ENCODE peak calls at places on chromosomes 13 and 19, in ten cellular contexts. One of them, this sample, is unnamed.

GRCh38 chr13:114019367-114019766 is 45.5 kb upstream of the C13orf46 start:
- DNase-seq in kidney tubule cell: no peak
- DNase-seq in iris pigment epithelial cell: no peak
- DNase-seq in stimulated activated CD8-positive, alpha-beta memory T cell treated with anti-CD3 and anti-CD28 coated beads, Interleukin-15, amount 100 ng/mL, for 1 hour: peak
- DNase-seq in HuH-7.5: no peak
- DNase-seq in stimulated activated CD4-positive, alpha-beta T cell treated with anti-CD3 and anti-CD28 coated beads, Interleukin-2, amount 100 ng/mL, for 48 hours: peak
- DNase-seq in T-helper 9 cell: peak
- DNase-seq in neural crest cell: no peak
- DNase-seq in brain microvascular endothelial cell: no peak
- DNase-seq in occipital lobe: no peak
- DNase-seq in this sample: no peak

GRCh38 chr13:84609716-84610115 is 727.4 kb upstream of the SLITRK1 start:
- DNase-seq in stimulated activated CD8-positive, alpha-beta memory T cell treated with anti-CD3 and anti-CD28 coated beads, Interleukin-15, amount 100 ng/mL, for 1 hour: no peak
- DNase-seq in T-helper 9 cell: no peak
- DNase-seq in iris pigment epithelial cell: peak
- DNase-seq in stimulated activated CD4-positive, alpha-beta T cell treated with anti-CD3 and anti-CD28 coated beads, Interleukin-2, amount 100 ng/mL, for 48 hours: no peak
- DNase-seq in kidney tubule cell: peak
- DNase-seq in neural crest cell: no peak
- DNase-seq in occipital lobe: no peak
- DNase-seq in brain microvascular endothelial cell: peak
- DNase-seq in HuH-7.5: no peak
- DNase-seq in this sample: peak

GRCh38 chr13:93289842-93290241 is 63.2 kb downstream of the GPC6 start:
- DNase-seq in brain microvascular endothelial cell: no peak
- DNase-seq in stimulated activated CD8-positive, alpha-beta memory T cell treated with anti-CD3 and anti-CD28 coated beads, Interleukin-15, amount 100 ng/mL, for 1 hour: no peak
- DNase-seq in kidney tubule cell: peak
- DNase-seq in occipital lobe: no peak
- DNase-seq in stimulated activated CD4-positive, alpha-beta T cell treated with anti-CD3 and anti-CD28 coated beads, Interleukin-2, amount 100 ng/mL, for 48 hours: no peak
- DNase-seq in iris pigment epithelial cell: no peak
- DNase-seq in T-helper 9 cell: no peak
- DNase-seq in neural crest cell: no peak
- DNase-seq in HuH-7.5: no peak
- DNase-seq in this sample: peak

GRCh38 chr19:7673995-7674667 is 2.8 kb upstream of the MCEMP1 start:
- DNase-seq in kidney tubule cell: peak
- DNase-seq in neural crest cell: peak
- DNase-seq in occipital lobe: peak
- DNase-seq in iris pigment epithelial cell: peak
- DNase-seq in stimulated activated CD8-positive, alpha-beta memory T cell treated with anti-CD3 and anti-CD28 coated beads, Interleukin-15, amount 100 ng/mL, for 1 hour: no peak
- DNase-seq in stimulated activated CD4-positive, alpha-beta T cell treated with anti-CD3 and anti-CD28 coated beads, Interleukin-2, amount 100 ng/mL, for 48 hours: peak
- DNase-seq in T-helper 9 cell: no peak
- DNase-seq in brain microvascular endothelial cell: peak
- DNase-seq in HuH-7.5: peak
- DNase-seq in this sample: peak

GRCh38 chr13:36673838-36674326 is at the start of gene SERTM1:
- DNase-seq in neural crest cell: peak
- DNase-seq in brain microvascular endothelial cell: no peak
- DNase-seq in stimulated activated CD4-positive, alpha-beta T cell treated with anti-CD3 and anti-CD28 coated beads, Interleukin-2, amount 100 ng/mL, for 48 hours: no peak
- DNase-seq in iris pigment epithelial cell: peak
- DNase-seq in stimulated activated CD8-positive, alpha-beta memory T cell treated with anti-CD3 and anti-CD28 coated beads, Interleukin-15, amount 100 ng/mL, for 1 hour: no peak
- DNase-seq in kidney tubule cell: peak
- DNase-seq in occipital lobe: peak
- DNase-seq in T-helper 9 cell: no peak
- DNase-seq in HuH-7.5: no peak
- DNase-seq in this sample: peak

GRCh38 chr13:27641711-27642502 is 20.2 kb downstream of the POLR1D start:
- DNase-seq in T-helper 9 cell: no peak
- DNase-seq in occipital lobe: no peak
- DNase-seq in HuH-7.5: no peak
- DNase-seq in kidney tubule cell: peak
- DNase-seq in stimulated activated CD8-positive, alpha-beta memory T cell treated with anti-CD3 and anti-CD28 coated beads, Interleukin-15, amount 100 ng/mL, for 1 hour: no peak
- DNase-seq in stimulated activated CD4-positive, alpha-beta T cell treated with anti-CD3 and anti-CD28 coated beads, Interleukin-2, amount 100 ng/mL, for 48 hours: no peak
- DNase-seq in iris pigment epithelial cell: no peak
- DNase-seq in neural crest cell: no peak
- DNase-seq in brain microvascular endothelial cell: no peak
- DNase-seq in this sample: no peak

GRCh38 chr13:36965767-36966166 is 33.4 kb downstream of the ALG5 start:
- DNase-seq in stimulated activated CD8-positive, alpha-beta memory T cell treated with anti-CD3 and anti-CD28 coated beads, Interleukin-15, amount 100 ng/mL, for 1 hour: no peak
- DNase-seq in HuH-7.5: no peak
- DNase-seq in neural crest cell: no peak
- DNase-seq in occipital lobe: no peak
- DNase-seq in iris pigment epithelial cell: peak
- DNase-seq in brain microvascular endothelial cell: peak
- DNase-seq in stimulated activated CD4-positive, alpha-beta T cell treated with anti-CD3 and anti-CD28 coated beads, Interleukin-2, amount 100 ng/mL, for 48 hours: no peak
- DNase-seq in T-helper 9 cell: no peak
- DNase-seq in kidney tubule cell: peak
- DNase-seq in this sample: peak

GRCh38 chr13:99434258-99434788 is 66.9 kb upstream of the TM9SF2 start:
- DNase-seq in brain microvascular endothelial cell: no peak
- DNase-seq in HuH-7.5: no peak
- DNase-seq in stimulated activated CD8-positive, alpha-beta memory T cell treated with anti-CD3 and anti-CD28 coated beads, Interleukin-15, amount 100 ng/mL, for 1 hour: peak
- DNase-seq in occipital lobe: no peak
- DNase-seq in kidney tubule cell: no peak
- DNase-seq in iris pigment epithelial cell: no peak
- DNase-seq in T-helper 9 cell: peak
- DNase-seq in stimulated activated CD4-positive, alpha-beta T cell treated with anti-CD3 and anti-CD28 coated beads, Interleukin-2, amount 100 ng/mL, for 48 hours: peak
- DNase-seq in neural crest cell: no peak
- DNase-seq in this sample: no peak

GRCh38 chr19:43804443-43804842 is 2.2 kb upstream of the LYPD5 start:
- DNase-seq in kidney tubule cell: no peak
- DNase-seq in brain microvascular endothelial cell: no peak
- DNase-seq in stimulated activated CD4-positive, alpha-beta T cell treated with anti-CD3 and anti-CD28 coated beads, Interleukin-2, amount 100 ng/mL, for 48 hours: no peak
- DNase-seq in stimulated activated CD8-positive, alpha-beta memory T cell treated with anti-CD3 and anti-CD28 coated beads, Interleukin-15, amount 100 ng/mL, for 1 hour: no peak
- DNase-seq in HuH-7.5: no peak
- DNase-seq in neural crest cell: no peak
- DNase-seq in T-helper 9 cell: no peak
- DNase-seq in occipital lobe: no peak
- DNase-seq in iris pigment epithelial cell: no peak
- DNase-seq in this sample: no peak

GRCh38 chr13:42110410-42111155 is 62.1 kb downstream of the DGKH start:
- DNase-seq in stimulated activated CD8-positive, alpha-beta memory T cell treated with anti-CD3 and anti-CD28 coated beads, Interleukin-15, amount 100 ng/mL, for 1 hour: peak
- DNase-seq in HuH-7.5: peak
- DNase-seq in kidney tubule cell: peak
- DNase-seq in neural crest cell: peak
- DNase-seq in brain microvascular endothelial cell: peak
- DNase-seq in iris pigment epithelial cell: peak
- DNase-seq in occipital lobe: no peak
- DNase-seq in T-helper 9 cell: peak
- DNase-seq in stimulated activated CD4-positive, alpha-beta T cell treated with anti-CD3 and anti-CD28 coated beads, Interleukin-2, amount 100 ng/mL, for 48 hours: peak
- DNase-seq in this sample: peak

GRCh38 chr13:27728271-27728670 is 64.0 kb upstream of the GSX1 start:
- DNase-seq in stimulated activated CD8-positive, alpha-beta memory T cell treated with anti-CD3 and anti-CD28 coated beads, Interleukin-15, amount 100 ng/mL, for 1 hour: no peak
- DNase-seq in iris pigment epithelial cell: no peak
- DNase-seq in brain microvascular endothelial cell: no peak
- DNase-seq in neural crest cell: peak
- DNase-seq in occipital lobe: no peak
- DNase-seq in kidney tubule cell: no peak
- DNase-seq in stimulated activated CD4-positive, alpha-beta T cell treated with anti-CD3 and anti-CD28 coated beads, Interleukin-2, amount 100 ng/mL, for 48 hours: no peak
- DNase-seq in HuH-7.5: no peak
- DNase-seq in T-helper 9 cell: no peak
- DNase-seq in this sample: no peak

GRCh38 chr13:100722517-100722916 is 47.9 kb upstream of the TMTC4 start:
- DNase-seq in stimulated activated CD8-positive, alpha-beta memory T cell treated with anti-CD3 and anti-CD28 coated beads, Interleukin-15, amount 100 ng/mL, for 1 hour: no peak
- DNase-seq in occipital lobe: no peak
- DNase-seq in kidney tubule cell: no peak
- DNase-seq in HuH-7.5: no peak
- DNase-seq in brain microvascular endothelial cell: no peak
- DNase-seq in iris pigment epithelial cell: no peak
- DNase-seq in stimulated activated CD4-positive, alpha-beta T cell treated with anti-CD3 and anti-CD28 coated beads, Interleukin-2, amount 100 ng/mL, for 48 hours: no peak
- DNase-seq in neural crest cell: no peak
- DNase-seq in T-helper 9 cell: no peak
- DNase-seq in this sample: no peak

GRCh38 chr13:98890186-98890585 is 87.7 kb downstream of the DOCK9 start:
- DNase-seq in HuH-7.5: no peak
- DNase-seq in occipital lobe: peak
- DNase-seq in iris pigment epithelial cell: peak
- DNase-seq in stimulated activated CD4-positive, alpha-beta T cell treated with anti-CD3 and anti-CD28 coated beads, Interleukin-2, amount 100 ng/mL, for 48 hours: peak
- DNase-seq in kidney tubule cell: peak
- DNase-seq in brain microvascular endothelial cell: peak
- DNase-seq in T-helper 9 cell: no peak
- DNase-seq in stimulated activated CD8-positive, alpha-beta memory T cell treated with anti-CD3 and anti-CD28 coated beads, Interleukin-15, amount 100 ng/mL, for 1 hour: no peak
- DNase-seq in neural crest cell: no peak
- DNase-seq in this sample: peak

This sample was measured in amniotic epithelial cell.